ENCODE peak calls at places on chromosomes 1 and 21, in five cellular contexts. N is HFFc6, G is mammary epithelial cell, U is WTC11, Q is MM.1S. O is an unnamed sample.

GRCh38 chr21:36535618-36536241 is 55.8 kb upstream of the CLDN14 start:
- DNase-seq in G (peak), N (no peak), Q (peak), U (no peak), O (peak)

GRCh38 chr21:40471103-40471502 is 375.9 kb downstream of the DSCAM start:
- DNase-seq in U (no peak), G (no peak), N (no peak), Q (peak), O (no peak)

GRCh38 chr21:37575536-37576083 is 209.0 kb downstream of the DYRK1A start:
- DNase-seq in Q (no peak), G (no peak), N (no peak), U (no peak), O (no peak)

GRCh38 chr1:248618878-248619277 is 16.0 kb downstream of the OR2T11 start:
- DNase-seq in G (peak), N (peak), Q (peak), U (no peak), O (peak)

GRCh38 chr1:244297087-244297486 is 154.6 kb downstream of the ADSS2 start:
- DNase-seq in G (no peak), Q (no peak), N (no peak), U (no peak), O (no peak)

GRCh38 chr1:21830792-21831453 is 18.9 kb downstream of the LDLRAD2 start:
- DNase-seq in G (no peak), Q (no peak), U (no peak), N (no peak), O (no peak)

GRCh38 chr21:42547001-42547905 is 33.6 kb downstream of the SLC37A1 start:
- DNase-seq in G (no peak), N (no peak), Q (no peak), U (no peak), O (no peak)

GRCh38 chr1:11147371-11147770 is 41.8 kb upstream of the ANGPTL7 start:
- DNase-seq in Q (no peak), G (peak), N (peak), U (no peak), O (no peak)

GRCh38 chr1:203276916-203277535 is 28.3 kb upstream of the BTG2 start:
- DNase-seq in G (no peak), Q (no peak), N (no peak), U (no peak), O (no peak)

GRCh38 chr1:11804666-11805453 is 904 bp downstream of the MTHFR start:
- DNase-seq in G (peak), Q (peak), U (no peak), N (no peak), O (no peak)

GRCh38 chr1:181021811-181022434 is 747 bp downstream of the STX6 start:
- DNase-seq in U (peak), N (peak), Q (peak), G (peak), O (peak)

GRCh38 chr1:230495891-230496385 is 69.8 kb upstream of the PGBD5 start:
- DNase-seq in Q (peak), G (no peak), N (no peak), U (no peak), O (no peak)

GRCh38 chr1:31335007-31335406 is 37.9 kb downstream of the FABP3 start:
- DNase-seq in U (no peak), G (peak), Q (peak), N (peak), O (peak)

GRCh38 chr1:9455487-9456237 is 83.6 kb upstream of the SLC25A33 start:
- DNase-seq in G (peak), U (peak), Q (peak), N (no peak), O (peak)

GRCh38 chr1:202671388-202671787 is 38.9 kb downstream of the SYT2 start:
- DNase-seq in G (no peak), U (no peak), Q (no peak), N (peak), O (no peak)

GRCh38 chr1:172917972-172918371 is 132.8 kb downstream of the TNFSF18 start:
- DNase-seq in N (peak), U (no peak), Q (no peak), G (peak), O (no peak)

GRCh38 chr1:156622581-156623297 is 3.5 kb downstream of the HAPLN2 start:
- DNase-seq in U (no peak), Q (no peak), N (no peak), G (no peak), O (no peak)

GRCh38 chr1:230292739-230293720 is 133.1 kb downstream of the PGBD5 start:
- DNase-seq in G (peak), N (no peak), Q (no peak), U (no peak), O (no peak)

GRCh38 chr1:150619576-150620509 is 9.6 kb downstream of the ENSA start:
- DNase-seq in N (peak), U (no peak), Q (no peak), G (peak), O (no peak)

GRCh38 chr1:203084588-203085527 is 954 bp downstream of the MYOG start:
- DNase-seq in U (peak), N (no peak), G (no peak), Q (peak), O (peak)

GRCh38 chr1:211332839-211333238 is 6.2 kb downstream of the TRAF5 start:
- DNase-seq in G (no peak), N (no peak), U (no peak), Q (no peak), O (no peak)

GRCh38 chr1:200279810-200280411 is 129.9 kb downstream of the ZNF281 start:
- DNase-seq in G (peak), U (peak), Q (peak), N (peak), O (peak)

GRCh38 chr1:211736351-211736915 is 61.0 kb upstream of the NEK2 start:
- DNase-seq in N (no peak), U (no peak), Q (no peak), G (peak), O (no peak)

GRCh38 chr1:91633438-91633837 is 132.8 kb downstream of the CDC7 start:
- DNase-seq in G (no peak), Q (no peak), U (no peak), N (no peak), O (no peak)

GRCh38 chr1:7454052-7454815 is 316.9 kb upstream of the VAMP3 start:
- DNase-seq in G (no peak), Q (no peak), N (peak), U (peak), O (no peak)

GRCh38 chr1:184025242-184025675 is 12.3 kb downstream of the COLGALT2 start:
- DNase-seq in N (peak), Q (peak), U (no peak), G (no peak), O (no peak)

GRCh38 chr1:39431927-39432326 is 59.5 kb upstream of the BMP8A start:
- DNase-seq in U (no peak), Q (no peak), N (no peak), G (no peak), O (no peak)

GRCh38 chr1:218336353-218336752 is 8.8 kb upstream of the TGFB2 start:
- DNase-seq in N (no peak), Q (no peak), U (no peak), G (no peak), O (no peak)

GRCh38 chr1:54971317-54971791 is 9.1 kb upstream of the TMEM61 start:
- DNase-seq in Q (no peak), G (peak), U (no peak), N (peak), O (peak)

GRCh38 chr1:107232421-107232820 is 91.6 kb downstream of the NTNG1 start:
- DNase-seq in G (no peak), Q (no peak), N (no peak), U (no peak), O (no peak)

GRCh38 chr1:156862602-156863599 is 2.2 kb downstream of the NTRK1 start:
- DNase-seq in N (no peak), G (no peak), Q (no peak), U (no peak), O (no peak)

GRCh38 chr1:226568077-226568831 is 19.7 kb downstream of the STUM start:
- DNase-seq in U (peak), Q (no peak), G (no peak), N (no peak), O (no peak)

GRCh38 chr1:164780111-164780510 is 221.1 kb downstream of the PBX1 start:
- DNase-seq in N (no peak), U (no peak), Q (no peak), G (no peak), O (no peak)

GRCh38 chr1:157069596-157069995 is 24.1 kb upstream of the ARHGEF11 start:
- DNase-seq in U (no peak), G (no peak), Q (no peak), N (no peak), O (no peak)

GRCh38 chr1:37497832-37498231 is 16.7 kb downstream of the MEAF6 start:
- DNase-seq in N (no peak), G (no peak), U (no peak), Q (no peak), O (no peak)

GRCh38 chr1:22527555-22528296 is 35.6 kb upstream of the EPHA8 start:
- DNase-seq in G (no peak), Q (no peak), N (no peak), U (no peak), O (no peak)

GRCh38 chr1:54609301-54609921 is 13.9 kb downstream of the FAM151A start:
- DNase-seq in Q (no peak), U (peak), N (no peak), G (no peak), O (no peak)

GRCh38 chr1:214846276-214846675 is 236.3 kb upstream of the KCNK2 start:
- DNase-seq in N (no peak), U (no peak), G (no peak), Q (no peak), O (no peak)

GRCh38 chr1:198681247-198681646 is 42.4 kb downstream of the PTPRC start:
- DNase-seq in U (no peak), G (no peak), Q (no peak), N (peak), O (no peak)

DNA sequence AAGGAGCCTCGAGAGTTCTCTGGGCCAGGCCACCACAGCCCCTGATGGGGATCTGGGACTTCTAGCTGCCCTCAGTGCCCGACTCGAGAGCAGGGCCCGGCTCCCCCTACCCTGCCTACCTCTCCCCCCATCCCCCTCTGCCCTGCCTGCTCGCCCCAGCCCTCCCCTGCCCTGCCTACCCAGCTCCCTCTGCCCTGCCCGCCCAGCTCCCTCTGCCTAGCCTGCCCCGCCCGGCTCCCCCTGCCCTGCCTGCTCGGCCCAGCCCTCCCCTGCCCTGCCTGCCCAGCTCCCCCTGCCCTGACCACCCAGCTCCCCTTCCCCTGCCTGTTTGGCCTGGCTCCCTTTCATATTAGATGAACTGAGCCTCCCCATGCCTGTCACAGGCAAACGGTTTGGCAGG is 117.4 kb upstream of the TMEM51 start:
- DNase-seq in Q (no peak), N (no peak), U (no peak), G (no peak), O (no peak)
- TF ChIP-seq CTCF in Q (no peak), N (no peak), U (no peak), G (no peak), O (no peak)

GRCh38 chr21:44910229-44911065 is 10.3 kb downstream of the ITGB2 start:
- DNase-seq in U (no peak), N (no peak), Q (no peak), G (no peak), O (no peak)

GRCh38 chr21:44911066-44911383 is 9.7 kb downstream of the ITGB2 start:
- DNase-seq in Q (no peak), N (no peak), G (no peak), U (no peak), O (no peak)

GRCh38 chr21:44909719-44910118 is 11.0 kb downstream of the ITGB2 start:
- DNase-seq in G (no peak), N (no peak), U (no peak), Q (no peak), O (no peak)

GRCh38 chr21:44912158-44912473 is 8.6 kb downstream of the ITGB2 start:
- DNase-seq in U (no peak), N (no peak), Q (no peak), G (no peak), O (no peak)

GRCh38 chr21:44911384-44912157 is 9.1 kb downstream of the ITGB2 start:
- DNase-seq in N (no peak), Q (no peak), G (peak), U (no peak), O (no peak)
- TF ChIP-seq CTCF in N (peak), Q (peak), G (peak), U (no peak), O (peak)

GRCh38 chr21:46634427-46634826 is 1.0 kb upstream of the PRMT2 start:
- DNase-seq in G (no peak), Q (no peak), N (no peak), U (no peak), O (no peak)

GRCh38 chr21:46636181-46636512 is 673 bp downstream of the PRMT2 start:
- DNase-seq in G (no peak), Q (no peak), U (no peak), N (no peak), O (no peak)

GRCh38 chr21:46634966-46635323 is 529 bp upstream of the PRMT2 start:
- DNase-seq in G (peak), Q (peak), U (peak), N (peak), O (peak)

GRCh38 chr21:46636550-46637289 is 1.2 kb downstream of the PRMT2 start:
- DNase-seq in U (no peak), N (no peak), G (no peak), Q (no peak), O (no peak)

DNA sequence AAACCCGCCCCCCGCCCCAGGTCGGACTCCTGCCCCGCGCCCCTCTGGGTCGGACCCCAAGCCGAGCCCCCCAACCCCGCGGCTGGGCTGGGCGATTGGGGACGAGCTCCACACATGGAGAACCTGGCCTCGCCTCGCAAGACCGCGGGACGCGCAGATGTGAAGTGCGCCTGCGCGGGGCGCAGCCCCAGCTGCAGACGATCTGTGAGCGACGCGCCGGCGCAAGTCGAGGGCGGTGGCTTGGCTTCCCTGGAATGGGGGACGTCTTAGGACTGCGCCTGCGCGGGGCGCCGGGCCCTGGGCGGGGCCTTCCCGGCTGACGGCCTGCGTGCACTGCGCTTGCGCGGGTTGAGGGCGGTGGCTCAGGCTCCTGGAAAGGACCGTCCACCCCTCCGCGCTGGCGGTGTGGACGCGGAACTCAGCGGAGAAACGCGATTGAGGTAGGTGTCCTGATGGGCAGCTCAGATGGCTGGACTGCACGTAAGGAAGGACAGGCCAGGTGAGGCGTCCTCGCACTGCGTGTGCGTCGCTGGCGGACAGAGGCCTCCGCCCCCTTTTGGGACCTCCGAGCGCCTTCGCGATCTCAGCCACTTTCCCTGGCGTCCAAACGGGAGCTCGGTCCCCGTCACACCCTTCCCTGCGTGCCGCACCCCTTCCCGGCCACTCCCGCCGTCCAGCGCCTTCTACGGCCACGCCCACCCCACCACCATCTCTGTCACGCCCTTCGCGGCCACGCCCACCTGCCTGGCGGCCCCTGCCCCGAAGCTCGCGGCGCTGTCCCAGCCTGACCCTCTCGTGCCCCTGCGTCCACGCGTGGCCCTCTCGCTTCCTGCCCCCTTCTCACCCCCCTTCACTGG is at the start of gene PRMT2:
- DNase-seq in Q (peak), U (peak), G (peak), N (peak), O (peak)
- TF ChIP-seq CTCF in Q (no peak), U (no peak), G (no peak), N (no peak), O (no peak)

DNA sequence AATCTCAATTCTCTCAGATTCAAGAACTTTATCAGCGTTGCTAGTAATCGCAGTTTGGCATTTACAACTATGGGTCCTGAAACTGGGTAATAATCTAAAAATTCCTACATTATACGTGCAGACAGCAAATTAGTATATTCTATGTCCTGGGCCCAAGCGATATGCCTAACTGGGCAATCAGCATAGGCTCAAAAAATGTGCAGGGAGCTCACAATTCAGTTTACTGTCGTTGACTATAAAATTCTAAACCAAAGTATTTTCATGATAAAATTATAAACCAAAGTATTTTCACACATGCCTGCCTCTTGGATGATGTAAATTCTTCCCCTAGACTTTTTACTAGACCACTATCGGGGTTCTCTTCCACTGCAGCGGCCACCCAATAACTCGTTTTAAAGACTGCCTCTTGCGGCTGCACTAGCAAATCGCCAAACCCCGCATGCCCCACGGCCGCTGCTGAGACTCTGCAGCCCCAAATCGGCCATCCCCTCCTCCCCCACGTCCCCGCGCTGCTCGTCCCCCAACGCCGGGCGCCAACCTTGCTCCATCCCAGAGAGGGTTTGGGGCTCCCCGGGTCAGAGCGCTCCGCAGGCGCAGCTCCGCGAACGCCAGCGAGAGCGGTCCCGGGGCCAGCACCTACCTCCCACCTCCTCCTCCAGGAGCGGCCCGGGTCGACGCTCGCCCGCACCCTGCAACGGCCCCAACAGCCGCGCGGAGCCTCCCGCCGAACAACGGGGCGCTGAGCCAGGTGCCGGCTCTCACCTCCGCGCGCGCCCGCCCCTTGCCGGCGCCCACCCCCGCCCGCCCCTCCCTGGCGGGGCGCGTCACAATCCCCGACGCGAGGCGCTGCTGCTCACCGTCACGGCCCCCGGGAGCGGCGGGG is 506 bp downstream of the SSX2IP start:
- DNase-seq in U (peak), N (peak), Q (peak), G (no peak), O (no peak)
- TF ChIP-seq CTCF in U (no peak), N (peak), Q (peak), G (peak), O (peak)

DNA sequence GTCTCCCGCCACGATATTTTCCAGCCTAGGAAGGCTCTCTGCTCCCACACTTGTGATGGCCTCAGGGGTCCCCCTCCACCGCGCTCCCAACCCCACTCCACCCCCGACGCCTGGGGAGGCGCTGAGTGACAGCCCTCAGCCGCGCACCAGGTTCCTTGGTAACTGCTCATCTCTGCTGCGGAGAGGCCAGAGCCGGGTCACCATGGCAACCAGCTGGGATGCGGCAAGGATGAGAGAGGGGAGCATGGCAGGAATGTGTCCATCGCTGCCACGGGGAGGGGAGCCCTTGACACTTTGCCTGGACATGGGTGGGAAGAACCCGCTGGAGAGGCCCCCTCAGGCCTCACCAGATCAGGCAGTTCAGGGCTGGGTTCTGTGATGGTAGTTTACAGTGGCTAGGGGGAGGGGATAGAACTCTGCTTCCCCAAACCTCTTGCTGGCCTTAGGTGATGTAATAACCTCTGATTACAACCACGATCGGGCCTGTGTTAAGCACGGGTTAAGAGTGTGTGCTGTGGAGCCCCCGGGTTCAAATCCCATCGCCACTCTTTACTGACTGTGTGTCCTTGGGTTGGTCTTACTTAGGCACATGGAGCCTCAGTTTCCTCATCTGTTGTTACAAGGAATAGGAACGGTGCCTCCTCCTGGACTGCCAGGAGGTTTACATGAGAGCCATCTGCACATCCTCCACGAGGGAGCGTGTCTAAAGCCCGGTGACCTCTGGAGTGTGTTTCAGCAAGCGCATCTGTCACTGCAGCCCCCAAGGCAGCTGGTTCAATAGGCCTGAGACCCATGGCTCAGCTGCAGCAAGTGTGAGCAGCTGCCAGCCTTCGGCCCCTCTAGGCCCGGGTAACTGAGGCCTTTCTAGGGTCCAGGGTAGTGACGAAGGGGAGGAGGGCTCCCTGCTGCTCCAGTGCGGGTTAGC is 6.3 kb downstream of the KIF17 start:
- DNase-seq in N (no peak), G (no peak), U (peak), Q (no peak), O (no peak)
- TF ChIP-seq CTCF in N (peak), G (no peak), U (no peak), Q (no peak), O (no peak)

O was measured in GM10248.